ENCODE peak calls at places on chromosomes 16 and 17, in four cellular contexts. H, I, V and E are unnamed samples.

GRCh38 chr17:79792984-79793923 is 3.6 kb downstream of the CBX8 start:
- DNase-seq in H (no peak), I (peak), V (no peak), E (peak)

GRCh38 chr17:67759355-67760171 is 41.8 kb downstream of the NOL11 start:
- DNase-seq in H (no peak), I (peak), V (no peak), E (no peak)

GRCh38 chr16:2867661-2867986 is 9.7 kb upstream of the PRSS22 start:
- DNase-seq in H (no peak), I (no peak), V (no peak), E (no peak)

GRCh38 chr17:32813021-32813420 is 63.9 kb downstream of the MYO1D start:
- DNase-seq in H (no peak), I (no peak), V (no peak), E (no peak)

GRCh38 chr16:81416749-81417148 is 27.9 kb upstream of the CMIP start:
- DNase-seq in H (no peak), I (no peak), V (no peak), E (no peak)

GRCh38 chr16:53346-54236 is at the start of the genes POLR3K and SNRNP25:
- DNase-seq in H (peak), I (peak), V (peak), E (peak)

GRCh38 chr16:35176449-35176848 is 1717.0 kb downstream of the TP53TG3F start:
- DNase-seq in H (no peak), I (no peak), V (no peak), E (no peak)

GRCh38 chr17:20281860-20282259 is 185.5 kb downstream of the LGALS9B start:
- DNase-seq in H (peak), I (no peak), V (no peak), E (no peak)

GRCh38 chr17:57823469-57824401 is 26.1 kb downstream of the MRPS23 start:
- DNase-seq in H (no peak), I (peak), V (no peak), E (no peak)

GRCh38 chr16:17283022-17283421 is 187.7 kb downstream of the XYLT1 start:
- DNase-seq in H (no peak), I (no peak), V (no peak), E (no peak)

GRCh38 chr16:3363793-3364192 is 8.1 kb downstream of the OR2C1 start:
- DNase-seq in H (no peak), I (no peak), V (no peak), E (no peak)

GRCh38 chr17:50180593-50180992 is 14.8 kb downstream of the SGCA start:
- DNase-seq in H (no peak), I (peak), V (no peak), E (no peak)

GRCh38 chr16:8548166-8548565 is 42.1 kb downstream of the TMEM114 start:
- DNase-seq in H (peak), I (no peak), V (no peak), E (no peak)

GRCh38 chr17:2707721-2708584 is 3.6 kb downstream of the CLUH start:
- DNase-seq in H (no peak), I (no peak), V (no peak), E (peak)

GRCh38 chr17:78665952-78666920 is 89.0 kb upstream of the DNAH17 start:
- DNase-seq in H (no peak), I (no peak), V (no peak), E (no peak)

GRCh38 chr16:23949630-23950290 is 114.0 kb downstream of the PRKCB start:
- DNase-seq in H (peak), I (no peak), V (no peak), E (no peak)

GRCh38 chr16:57358527-57359095 is at the start of gene CCL22:
- DNase-seq in H (no peak), I (no peak), V (no peak), E (no peak)

GRCh38 chr17:17792551-17793377 is 44.0 kb downstream of the SREBF1 start:
- DNase-seq in H (no peak), I (peak), V (no peak), E (peak)